ENCODE peak calls at places on chromosomes 6 and 20, in five cellular contexts. V is RWPE1, O is cardiac muscle cell, E is mammary epithelial cell, Y is A549. L is an unnamed sample.

GRCh38 chr6:111981441-111981840 is 72.5 kb upstream of the CCN6 start:
- DNase-seq in E (no peak), Y (no peak), O (no peak), V (no peak), L (no peak)

GRCh38 chr6:10684618-10685017 is 9.8 kb downstream of the C6orf52 start:
- DNase-seq in O (no peak), E (no peak), V (no peak), Y (no peak), L (no peak)

GRCh38 chr6:72140795-72141194 is 254.4 kb downstream of the RIMS1 start:
- DNase-seq in O (no peak), E (peak; percentile 11), Y (no peak), V (peak; percentile 14), L (no peak)

GRCh38 chr6:151229401-151230276 is 10.1 kb upstream of the AKAP12 start:
- DNase-seq in E (no peak), Y (no peak), O (no peak), V (no peak), L (no peak)

GRCh38 chr20:22099348-22099747 is 393.9 kb downstream of the PAX1 start:
- DNase-seq in O (no peak), V (no peak), E (no peak), Y (no peak), L (no peak)

GRCh38 chr6:3022765-3023662 is 23.3 kb downstream of the NQO2 start:
- DNase-seq in V (peak; percentile 19), O (no peak), Y (peak; percentile 16), E (peak; percentile 32), L (no peak)

GRCh38 chr20:4519530-4519929 is 202.2 kb upstream of the PRND start:
- DNase-seq in V (no peak), O (peak; percentile 45), Y (peak; percentile 50), E (peak; percentile 11), L (peak; percentile 17)

GRCh38 chr6:90078513-90079289 is 184.4 kb downstream of the GJA10 start:
- DNase-seq in E (no peak), V (no peak), Y (no peak), O (no peak), L (no peak)

GRCh38 chr20:24658920-24659660 is 189.7 kb downstream of the SYNDIG1 start:
- DNase-seq in O (no peak), Y (no peak), E (no peak), V (no peak), L (no peak)

GRCh38 chr6:27795697-27796494 is 116.3 kb downstream of the OR2B2 start:
- DNase-seq in Y (peak; percentile 86), V (peak; percentile 74), E (peak; percentile 83), O (peak; percentile 77), L (peak; percentile 86)

GRCh38 chr6:34671801-34672656 is 24.5 kb downstream of the ILRUN start:
- DNase-seq in Y (no peak), E (peak; percentile 75), V (peak; percentile 80), O (no peak), L (peak; percentile 47)

GRCh38 chr6:142374965-142375733 is 73.3 kb downstream of the ADGRG6 start:
- DNase-seq in O (peak; percentile 43), E (peak; percentile 74), Y (peak; percentile 97), V (peak; percentile 66), L (peak; percentile 24)

GRCh38 chr6:144564202-144564601 is 279.1 kb downstream of the UTRN start:
- DNase-seq in E (no peak), Y (no peak), O (no peak), V (no peak), L (no peak)

GRCh38 chr6:7918403-7918802 is 7.8 kb upstream of the TXNDC5 start:
- DNase-seq in V (no peak), E (no peak), Y (no peak), O (no peak), L (no peak)
- TF ChIP-seq CTCF in V (no peak), E (no peak), Y (no peak), O (no peak), L (no peak)

GRCh38 chr6:51684038-51684437 is 403.4 kb downstream of the PKHD1 start:
- DNase-seq in Y (no peak), V (no peak), O (no peak), E (no peak), L (no peak)
- TF ChIP-seq CTCF in Y (no peak), V (no peak), O (no peak), E (peak; percentile 21), L (no peak)

GRCh38 chr6:82331031-82331773 is 32.4 kb upstream of the TPBG start:
- DNase-seq in O (no peak), Y (peak; percentile 59), E (peak; percentile 92), V (peak; percentile 70), L (no peak)
- TF ChIP-seq CTCF in O (peak; percentile 29), Y (peak; percentile 41), E (peak; percentile 47), V (peak; percentile 22), L (no peak)

GRCh38 chr6:38016824-38017223 is 197.3 kb downstream of the ZFAND3 start:
- DNase-seq in E (no peak), O (no peak), V (no peak), Y (no peak), L (no peak)

GRCh38 chr6:38020593-38020992 is 201.1 kb downstream of the ZFAND3 start:
- DNase-seq in O (no peak), Y (no peak), V (no peak), E (no peak), L (no peak)

GRCh38 chr6:38021029-38021428 is 201.5 kb downstream of the ZFAND3 start:
- DNase-seq in V (no peak), E (no peak), Y (no peak), O (no peak), L (no peak)

GRCh38 chr6:38021571-38021970 is 202.0 kb downstream of the ZFAND3 start:
- DNase-seq in O (no peak), V (no peak), Y (no peak), E (no peak), L (no peak)

GRCh38 chr6:38018755-38019165 is 199.2 kb downstream of the ZFAND3 start:
- DNase-seq in E (no peak), Y (no peak), O (no peak), V (no peak), L (peak; percentile 4)
- TF ChIP-seq CTCF in E (peak; percentile 3), Y (no peak), O (no peak), V (no peak), L (no peak)

DNA sequence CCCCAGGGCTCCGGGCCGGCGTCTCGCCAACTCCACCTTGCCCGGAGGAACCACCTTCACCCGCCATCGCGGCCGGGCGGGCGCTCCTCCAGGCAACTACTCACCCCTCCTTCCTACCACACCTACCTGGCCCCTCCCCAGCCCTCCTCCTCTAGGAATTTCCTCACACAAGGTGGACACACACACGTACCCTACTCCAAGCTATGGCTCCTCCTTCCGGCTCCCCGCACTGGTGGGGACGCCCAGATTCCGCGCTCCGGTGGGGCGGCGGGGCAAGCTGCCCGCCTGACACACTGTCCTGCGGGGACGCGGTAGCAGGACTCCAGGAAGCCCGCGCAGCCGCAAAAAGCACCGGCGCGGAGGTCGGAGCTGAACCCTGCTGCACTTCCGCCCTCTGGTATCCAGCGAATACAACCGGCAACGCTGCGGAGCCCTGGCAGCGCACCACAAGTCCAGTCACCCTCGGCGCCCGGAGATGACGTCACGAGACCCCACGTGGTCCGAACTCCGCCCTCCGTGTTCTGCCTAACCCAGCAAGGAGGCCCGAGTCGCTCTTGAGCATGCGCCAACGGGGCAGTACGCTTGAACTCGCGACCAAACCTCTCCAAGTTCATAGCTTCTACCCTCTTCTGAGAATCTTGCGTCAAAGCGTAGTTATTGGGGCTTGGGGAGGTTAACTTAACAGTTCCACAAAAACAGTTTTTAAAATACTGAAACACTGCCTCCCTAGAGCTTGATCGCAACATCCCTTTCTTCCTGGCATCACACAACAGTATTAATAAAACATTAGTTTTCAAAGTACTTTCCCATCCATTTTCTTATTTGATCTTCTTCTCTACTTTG is at the start of gene ATG5:
- DNase-seq in E (peak; percentile 99), V (peak; percentile 98), O (peak; percentile 98), Y (peak; percentile 99), L (peak; percentile 99)
- TF ChIP-seq CTCF in E (no peak), V (no peak), O (no peak), Y (no peak), L (no peak)

DNA sequence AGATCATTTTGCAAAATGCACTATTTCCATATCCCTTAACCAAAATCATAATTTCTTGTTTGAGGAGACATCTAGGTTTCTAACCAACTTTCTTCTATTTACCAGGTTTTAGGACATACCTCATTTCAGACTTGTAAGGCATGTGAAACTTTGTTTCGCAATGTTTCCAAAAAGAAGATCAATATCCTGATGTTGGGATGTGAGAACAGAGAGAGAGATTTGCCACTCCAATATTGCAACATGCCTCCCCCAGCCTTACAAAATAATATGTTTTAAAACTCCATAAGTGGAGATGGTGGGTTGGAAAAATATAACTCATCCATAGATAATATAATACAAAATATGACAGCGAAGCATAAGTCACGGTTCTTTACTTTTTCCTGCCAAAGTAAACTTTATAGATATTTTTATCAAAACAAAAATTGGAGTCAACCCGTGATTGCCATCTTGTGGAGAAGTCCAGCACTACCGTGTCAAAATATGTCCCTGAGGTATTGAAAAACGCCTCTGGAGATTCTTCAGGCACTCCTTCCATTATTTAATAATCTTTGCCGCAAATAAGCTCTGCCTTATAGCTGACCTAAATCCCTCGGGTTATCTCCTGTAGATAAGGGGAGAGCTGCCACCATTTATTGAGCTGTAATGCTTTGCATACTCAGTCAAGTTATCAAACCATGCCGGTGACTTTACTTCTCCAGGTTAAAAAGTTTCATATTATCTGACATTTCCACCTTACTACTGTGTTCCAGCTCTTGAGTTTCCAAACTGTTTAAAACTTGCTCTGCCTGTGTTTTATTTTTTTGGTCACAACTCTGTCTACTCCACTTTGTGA is 534.2 kb downstream of the HACE1 start:
- DNase-seq in V (peak; percentile 27), Y (peak; percentile 14), E (peak; percentile 4), O (peak; percentile 30), L (peak; percentile 14)
- TF ChIP-seq CTCF in V (peak; percentile 69), Y (peak; percentile 44), E (peak; percentile 72), O (peak; percentile 69), L (peak; percentile 47)

GRCh38 chr6:53437557-53438202 is 88.9 kb upstream of the ELOVL5 start:
- DNase-seq in V (peak; percentile 46), Y (peak; percentile 73), O (peak; percentile 58), E (peak; percentile 75), L (peak; percentile 50)
- TF ChIP-seq CTCF in V (peak; percentile 52), Y (peak; percentile 67), O (peak; percentile 76), E (peak; percentile 67), L (peak; percentile 52)

L was measured in Calu3.